ENCODE peak calls at places on chromosome 12, in seven cellular contexts. One of them, this sample, is unnamed.

GRCh38 chr12:52216807-52217206 is 16.2 kb upstream of the KRT7 start:
- DNase-seq in EL: no peak
- DNase-seq in activated T-cell treated with anti-CD3 and anti-CD28 coated beads for 1 hour: no peak
- DNase-seq in stimulated activated CD4-positive, alpha-beta T cell treated with anti-CD3 and anti-CD28 coated beads, Interleukin-1b, Interleukin-23, amount 100 ng/mL, for 24 hours: no peak
- DNase-seq in adipocyte: no peak
- DNase-seq in HepG2: no peak
- DNase-seq in LHCN-M2: no peak
- DNase-seq in this sample: no peak

GRCh38 chr12:123200414-123200813 is 32.5 kb downstream of the MPHOSPH9 start:
- DNase-seq in EL: no peak
- DNase-seq in LHCN-M2: no peak
- DNase-seq in adipocyte: no peak
- DNase-seq in stimulated activated CD4-positive, alpha-beta T cell treated with anti-CD3 and anti-CD28 coated beads, Interleukin-1b, Interleukin-23, amount 100 ng/mL, for 24 hours: no peak
- DNase-seq in activated T-cell treated with anti-CD3 and anti-CD28 coated beads for 1 hour: no peak
- DNase-seq in HepG2: no peak
- DNase-seq in this sample: no peak

GRCh38 chr12:124916370-124917134 is 2.1 kb upstream of the UBC start:
- DNase-seq in activated T-cell treated with anti-CD3 and anti-CD28 coated beads for 1 hour: no peak
- DNase-seq in stimulated activated CD4-positive, alpha-beta T cell treated with anti-CD3 and anti-CD28 coated beads, Interleukin-1b, Interleukin-23, amount 100 ng/mL, for 24 hours: no peak
- DNase-seq in EL: peak
- DNase-seq in HepG2: peak
- DNase-seq in adipocyte: peak
- DNase-seq in LHCN-M2: peak
- DNase-seq in this sample: no peak

GRCh38 chr12:65798903-65799302 is 25.4 kb upstream of the HMGA2 start:
- DNase-seq in LHCN-M2: no peak
- DNase-seq in adipocyte: no peak
- DNase-seq in stimulated activated CD4-positive, alpha-beta T cell treated with anti-CD3 and anti-CD28 coated beads, Interleukin-1b, Interleukin-23, amount 100 ng/mL, for 24 hours: no peak
- DNase-seq in activated T-cell treated with anti-CD3 and anti-CD28 coated beads for 1 hour: no peak
- DNase-seq in EL: no peak
- DNase-seq in HepG2: no peak
- DNase-seq in this sample: no peak

GRCh38 chr12:62250671-62251608 is 9.3 kb upstream of the USP15 start:
- DNase-seq in EL: peak
- DNase-seq in stimulated activated CD4-positive, alpha-beta T cell treated with anti-CD3 and anti-CD28 coated beads, Interleukin-1b, Interleukin-23, amount 100 ng/mL, for 24 hours: no peak
- DNase-seq in activated T-cell treated with anti-CD3 and anti-CD28 coated beads for 1 hour: no peak
- DNase-seq in HepG2: no peak
- DNase-seq in LHCN-M2: peak
- DNase-seq in adipocyte: peak
- DNase-seq in this sample: no peak

GRCh38 chr12:18898469-18898868 is 160.6 kb downstream of the CAPZA3 start:
- DNase-seq in HepG2: no peak
- DNase-seq in activated T-cell treated with anti-CD3 and anti-CD28 coated beads for 1 hour: no peak
- DNase-seq in EL: peak
- DNase-seq in stimulated activated CD4-positive, alpha-beta T cell treated with anti-CD3 and anti-CD28 coated beads, Interleukin-1b, Interleukin-23, amount 100 ng/mL, for 24 hours: no peak
- DNase-seq in adipocyte: no peak
- DNase-seq in LHCN-M2: no peak
- DNase-seq in this sample: no peak

GRCh38 chr12:32863128-32863527 is 33.4 kb downstream of the PKP2 start:
- DNase-seq in adipocyte: no peak
- DNase-seq in stimulated activated CD4-positive, alpha-beta T cell treated with anti-CD3 and anti-CD28 coated beads, Interleukin-1b, Interleukin-23, amount 100 ng/mL, for 24 hours: no peak
- DNase-seq in activated T-cell treated with anti-CD3 and anti-CD28 coated beads for 1 hour: no peak
- DNase-seq in LHCN-M2: no peak
- DNase-seq in HepG2: no peak
- DNase-seq in EL: no peak
- DNase-seq in this sample: no peak

GRCh38 chr12:124656214-124656516 is 88.8 kb upstream of the NCOR2 start:
- DNase-seq in HepG2: no peak
- DNase-seq in stimulated activated CD4-positive, alpha-beta T cell treated with anti-CD3 and anti-CD28 coated beads, Interleukin-1b, Interleukin-23, amount 100 ng/mL, for 24 hours: no peak
- DNase-seq in adipocyte: no peak
- DNase-seq in EL: no peak
- DNase-seq in activated T-cell treated with anti-CD3 and anti-CD28 coated beads for 1 hour: no peak
- DNase-seq in LHCN-M2: no peak
- DNase-seq in this sample: no peak

GRCh38 chr12:67810166-67810565 is 161.6 kb downstream of the DYRK2 start:
- DNase-seq in stimulated activated CD4-positive, alpha-beta T cell treated with anti-CD3 and anti-CD28 coated beads, Interleukin-1b, Interleukin-23, amount 100 ng/mL, for 24 hours: no peak
- DNase-seq in HepG2: no peak
- DNase-seq in EL: no peak
- DNase-seq in LHCN-M2: peak
- DNase-seq in adipocyte: no peak
- DNase-seq in activated T-cell treated with anti-CD3 and anti-CD28 coated beads for 1 hour: no peak
- DNase-seq in this sample: no peak

GRCh38 chr12:60333461-60333860 is 737.6 kb downstream of the SLC16A7 start:
- DNase-seq in activated T-cell treated with anti-CD3 and anti-CD28 coated beads for 1 hour: no peak
- DNase-seq in adipocyte: peak
- DNase-seq in EL: peak
- DNase-seq in stimulated activated CD4-positive, alpha-beta T cell treated with anti-CD3 and anti-CD28 coated beads, Interleukin-1b, Interleukin-23, amount 100 ng/mL, for 24 hours: no peak
- DNase-seq in LHCN-M2: peak
- DNase-seq in HepG2: no peak
- DNase-seq in this sample: no peak

GRCh38 chr12:31803306-31804184 is 74.7 kb upstream of the AMN1 start:
- DNase-seq in activated T-cell treated with anti-CD3 and anti-CD28 coated beads for 1 hour: no peak
- DNase-seq in HepG2: no peak
- DNase-seq in adipocyte: no peak
- DNase-seq in stimulated activated CD4-positive, alpha-beta T cell treated with anti-CD3 and anti-CD28 coated beads, Interleukin-1b, Interleukin-23, amount 100 ng/mL, for 24 hours: no peak
- DNase-seq in EL: no peak
- DNase-seq in LHCN-M2: no peak
- DNase-seq in this sample: no peak

GRCh38 chr12:63889721-63890509 is 45.4 kb downstream of the SRGAP1 start:
- DNase-seq in LHCN-M2: no peak
- DNase-seq in adipocyte: no peak
- DNase-seq in stimulated activated CD4-positive, alpha-beta T cell treated with anti-CD3 and anti-CD28 coated beads, Interleukin-1b, Interleukin-23, amount 100 ng/mL, for 24 hours: no peak
- DNase-seq in EL: peak
- DNase-seq in activated T-cell treated with anti-CD3 and anti-CD28 coated beads for 1 hour: no peak
- DNase-seq in HepG2: peak
- DNase-seq in this sample: no peak

GRCh38 chr12:77190022-77190421 is 124.7 kb upstream of the E2F7 start:
- DNase-seq in HepG2: no peak
- DNase-seq in LHCN-M2: peak
- DNase-seq in EL: peak
- DNase-seq in adipocyte: peak
- DNase-seq in stimulated activated CD4-positive, alpha-beta T cell treated with anti-CD3 and anti-CD28 coated beads, Interleukin-1b, Interleukin-23, amount 100 ng/mL, for 24 hours: no peak
- DNase-seq in activated T-cell treated with anti-CD3 and anti-CD28 coated beads for 1 hour: no peak
- DNase-seq in this sample: no peak

GRCh38 chr12:128619263-128619662 is 204.5 kb downstream of the SLC15A4 start:
- DNase-seq in EL: no peak
- DNase-seq in adipocyte: no peak
- DNase-seq in activated T-cell treated with anti-CD3 and anti-CD28 coated beads for 1 hour: no peak
- DNase-seq in HepG2: no peak
- DNase-seq in stimulated activated CD4-positive, alpha-beta T cell treated with anti-CD3 and anti-CD28 coated beads, Interleukin-1b, Interleukin-23, amount 100 ng/mL, for 24 hours: no peak
- DNase-seq in LHCN-M2: no peak
- DNase-seq in this sample: no peak

GRCh38 chr12:124765571-124766489 is 97.8 kb downstream of the SCARB1 start:
- DNase-seq in LHCN-M2: peak
- DNase-seq in HepG2: no peak
- DNase-seq in activated T-cell treated with anti-CD3 and anti-CD28 coated beads for 1 hour: no peak
- DNase-seq in EL: no peak
- DNase-seq in stimulated activated CD4-positive, alpha-beta T cell treated with anti-CD3 and anti-CD28 coated beads, Interleukin-1b, Interleukin-23, amount 100 ng/mL, for 24 hours: no peak
- DNase-seq in adipocyte: peak
- DNase-seq in this sample: no peak

GRCh38 chr12:2877959-2878732 is 1.1 kb downstream of the RHNO1 start:
- DNase-seq in adipocyte: peak
- DNase-seq in stimulated activated CD4-positive, alpha-beta T cell treated with anti-CD3 and anti-CD28 coated beads, Interleukin-1b, Interleukin-23, amount 100 ng/mL, for 24 hours: no peak
- DNase-seq in EL: peak
- DNase-seq in HepG2: no peak
- DNase-seq in LHCN-M2: peak
- DNase-seq in activated T-cell treated with anti-CD3 and anti-CD28 coated beads for 1 hour: no peak
- DNase-seq in this sample: no peak

GRCh38 chr12:19954163-19954562 is 414.2 kb upstream of the PDE3A start:
- DNase-seq in adipocyte: no peak
- DNase-seq in LHCN-M2: no peak
- DNase-seq in activated T-cell treated with anti-CD3 and anti-CD28 coated beads for 1 hour: no peak
- DNase-seq in HepG2: no peak
- DNase-seq in EL: no peak
- DNase-seq in stimulated activated CD4-positive, alpha-beta T cell treated with anti-CD3 and anti-CD28 coated beads, Interleukin-1b, Interleukin-23, amount 100 ng/mL, for 24 hours: no peak
- DNase-seq in this sample: no peak

GRCh38 chr12:22313276-22313995 is 21.1 kb downstream of the ST8SIA1 start:
- DNase-seq in EL: no peak
- DNase-seq in adipocyte: no peak
- DNase-seq in stimulated activated CD4-positive, alpha-beta T cell treated with anti-CD3 and anti-CD28 coated beads, Interleukin-1b, Interleukin-23, amount 100 ng/mL, for 24 hours: no peak
- DNase-seq in activated T-cell treated with anti-CD3 and anti-CD28 coated beads for 1 hour: no peak
- DNase-seq in HepG2: no peak
- DNase-seq in LHCN-M2: no peak
- DNase-seq in this sample: no peak

GRCh38 chr12:100845095-100845494 is 50.5 kb downstream of the ANO4 start:
- DNase-seq in LHCN-M2: peak
- DNase-seq in adipocyte: no peak
- DNase-seq in activated T-cell treated with anti-CD3 and anti-CD28 coated beads for 1 hour: no peak
- DNase-seq in EL: peak
- DNase-seq in HepG2: peak
- DNase-seq in stimulated activated CD4-positive, alpha-beta T cell treated with anti-CD3 and anti-CD28 coated beads, Interleukin-1b, Interleukin-23, amount 100 ng/mL, for 24 hours: no peak
- DNase-seq in this sample: no peak

GRCh38 chr12:7219599-7220243 is 30.2 kb downstream of the PEX5 start:
- DNase-seq in adipocyte: peak
- DNase-seq in activated T-cell treated with anti-CD3 and anti-CD28 coated beads for 1 hour: peak
- DNase-seq in HepG2: peak
- DNase-seq in LHCN-M2: peak
- DNase-seq in EL: peak
- DNase-seq in stimulated activated CD4-positive, alpha-beta T cell treated with anti-CD3 and anti-CD28 coated beads, Interleukin-1b, Interleukin-23, amount 100 ng/mL, for 24 hours: peak
- DNase-seq in this sample: peak

GRCh38 chr12:2806700-2807099 is 5.8 kb upstream of the ITFG2 start:
- DNase-seq in EL: no peak
- DNase-seq in adipocyte: no peak
- DNase-seq in activated T-cell treated with anti-CD3 and anti-CD28 coated beads for 1 hour: no peak
- DNase-seq in HepG2: no peak
- DNase-seq in LHCN-M2: no peak
- DNase-seq in stimulated activated CD4-positive, alpha-beta T cell treated with anti-CD3 and anti-CD28 coated beads, Interleukin-1b, Interleukin-23, amount 100 ng/mL, for 24 hours: no peak
- DNase-seq in this sample: no peak

GRCh38 chr12:51759175-51759574 is 89.3 kb downstream of the FIGNL2 start:
- DNase-seq in activated T-cell treated with anti-CD3 and anti-CD28 coated beads for 1 hour: no peak
- DNase-seq in EL: peak
- DNase-seq in HepG2: no peak
- DNase-seq in stimulated activated CD4-positive, alpha-beta T cell treated with anti-CD3 and anti-CD28 coated beads, Interleukin-1b, Interleukin-23, amount 100 ng/mL, for 24 hours: no peak
- DNase-seq in adipocyte: no peak
- DNase-seq in LHCN-M2: peak
- DNase-seq in this sample: no peak

This sample was measured in Panc1.